ENCODE peak calls at places on chromosomes 5 and 9, in eight cellular contexts. One of them, this sample, is unnamed.

GRCh38 chr5:5432020-5432707 is 9.7 kb downstream of the ICE1 start:
- DNase-seq in GM12865: no peak
- DNase-seq in GM23248: peak
- DNase-seq in WTC11: no peak
- DNase-seq in fibroblast of lung: peak
- DNase-seq in HFF-Myc: no peak
- DNase-seq in left kidney: no peak
- DNase-seq in NCI-H460: no peak
- DNase-seq in this sample: peak

GRCh38 chr5:94893404-94894145 is 275.1 kb downstream of the SLF1 start:
- DNase-seq in left kidney: peak
- DNase-seq in HFF-Myc: no peak
- DNase-seq in GM23248: peak
- DNase-seq in fibroblast of lung: peak
- DNase-seq in NCI-H460: peak
- DNase-seq in WTC11: no peak
- DNase-seq in GM12865: peak
- DNase-seq in this sample: no peak

GRCh38 chr9:3936520-3937235 is 363.2 kb downstream of the GLIS3 start:
- DNase-seq in HFF-Myc: no peak
- DNase-seq in WTC11: no peak
- DNase-seq in NCI-H460: no peak
- DNase-seq in GM12865: no peak
- DNase-seq in fibroblast of lung: peak
- DNase-seq in left kidney: no peak
- DNase-seq in GM23248: no peak
- DNase-seq in this sample: no peak

GRCh38 chr9:125632321-125633115 is 74.5 kb downstream of the MAPKAP1 start:
- DNase-seq in NCI-H460: no peak
- DNase-seq in HFF-Myc: no peak
- DNase-seq in fibroblast of lung: no peak
- DNase-seq in left kidney: no peak
- DNase-seq in GM12865: peak
- DNase-seq in GM23248: peak
- DNase-seq in WTC11: no peak
- DNase-seq in this sample: peak

GRCh38 chr5:62506659-62507460 is 71.8 kb upstream of the LRRC70 start:
- DNase-seq in left kidney: peak
- DNase-seq in GM23248: no peak
- DNase-seq in GM12865: no peak
- DNase-seq in NCI-H460: no peak
- DNase-seq in fibroblast of lung: no peak
- DNase-seq in HFF-Myc: no peak
- DNase-seq in WTC11: no peak
- DNase-seq in this sample: peak

GRCh38 chr5:136032564-136032963 is 3.8 kb downstream of the TGFBI start:
- DNase-seq in GM23248: peak
- DNase-seq in fibroblast of lung: peak
- DNase-seq in HFF-Myc: no peak
- DNase-seq in GM12865: peak
- DNase-seq in WTC11: no peak
- DNase-seq in left kidney: no peak
- DNase-seq in NCI-H460: no peak
- DNase-seq in this sample: no peak

GRCh38 chr9:4850611-4851010 is 57.9 kb downstream of the RCL1 start:
- DNase-seq in HFF-Myc: no peak
- DNase-seq in NCI-H460: no peak
- DNase-seq in WTC11: no peak
- DNase-seq in left kidney: no peak
- DNase-seq in GM12865: no peak
- DNase-seq in fibroblast of lung: peak
- DNase-seq in GM23248: no peak
- DNase-seq in this sample: peak

GRCh38 chr9:128847803-128848202 is 18.2 kb upstream of the SPOUT1 start:
- DNase-seq in GM12865: no peak
- DNase-seq in NCI-H460: no peak
- DNase-seq in left kidney: no peak
- DNase-seq in fibroblast of lung: no peak
- DNase-seq in HFF-Myc: no peak
- DNase-seq in GM23248: no peak
- DNase-seq in WTC11: no peak
- DNase-seq in this sample: no peak

GRCh38 chr9:86321373-86321772 is 32.8 kb downstream of the TUT7 start:
- DNase-seq in WTC11: no peak
- DNase-seq in left kidney: no peak
- DNase-seq in GM12865: no peak
- DNase-seq in fibroblast of lung: peak
- DNase-seq in HFF-Myc: peak
- DNase-seq in NCI-H460: no peak
- DNase-seq in GM23248: peak
- DNase-seq in this sample: peak

GRCh38 chr5:65037845-65038815 is 269.4 kb downstream of the CWC27 start:
- DNase-seq in HFF-Myc: no peak
- DNase-seq in NCI-H460: no peak
- DNase-seq in WTC11: peak
- DNase-seq in fibroblast of lung: no peak
- DNase-seq in GM23248: peak
- DNase-seq in GM12865: no peak
- DNase-seq in left kidney: peak
- DNase-seq in this sample: no peak

GRCh38 chr5:108749130-108749861 is 1.6 kb downstream of the FER start:
- DNase-seq in fibroblast of lung: no peak
- DNase-seq in WTC11: no peak
- DNase-seq in NCI-H460: no peak
- DNase-seq in HFF-Myc: no peak
- DNase-seq in GM12865: peak
- DNase-seq in GM23248: peak
- DNase-seq in left kidney: peak
- DNase-seq in this sample: no peak

GRCh38 chr9:1044643-1045042 is 5.5 kb upstream of the DMRT2 start:
- DNase-seq in WTC11: no peak
- DNase-seq in GM23248: no peak
- DNase-seq in NCI-H460: no peak
- DNase-seq in HFF-Myc: no peak
- DNase-seq in GM12865: no peak
- DNase-seq in left kidney: peak
- DNase-seq in fibroblast of lung: no peak
- DNase-seq in this sample: no peak

GRCh38 chr5:124783794-124784193 is 37.4 kb upstream of the ZNF608 start:
- DNase-seq in WTC11: no peak
- DNase-seq in fibroblast of lung: peak
- DNase-seq in NCI-H460: no peak
- DNase-seq in HFF-Myc: no peak
- DNase-seq in GM12865: no peak
- DNase-seq in GM23248: peak
- DNase-seq in left kidney: no peak
- DNase-seq in this sample: peak

GRCh38 chr9:138009016-138009415 is 131.4 kb downstream of the CACNA1B start:
- DNase-seq in NCI-H460: no peak
- DNase-seq in left kidney: no peak
- DNase-seq in fibroblast of lung: no peak
- DNase-seq in HFF-Myc: no peak
- DNase-seq in GM23248: no peak
- DNase-seq in GM12865: no peak
- DNase-seq in WTC11: no peak
- DNase-seq in this sample: no peak

GRCh38 chr9:116951588-116952433 is 264.7 kb downstream of the TRIM32 start:
- DNase-seq in WTC11: no peak
- DNase-seq in NCI-H460: no peak
- DNase-seq in HFF-Myc: peak
- DNase-seq in GM23248: peak
- DNase-seq in GM12865: peak
- DNase-seq in fibroblast of lung: peak
- DNase-seq in left kidney: no peak
- DNase-seq in this sample: no peak

GRCh38 chr9:72305102-72305546 is 59.9 kb downstream of the ZFAND5 start:
- DNase-seq in fibroblast of lung: peak
- DNase-seq in HFF-Myc: peak
- DNase-seq in GM12865: peak
- DNase-seq in WTC11: peak
- DNase-seq in left kidney: peak
- DNase-seq in GM23248: peak
- DNase-seq in NCI-H460: no peak
- DNase-seq in this sample: peak